ENCODE peak calls at places on chromosome 4, in ten cellular contexts. P is K562, X is adrenal gland, R is suprapubic skin, H is IMR-90, G is HCT116, E is heart left ventricle, V is testis, J is body of pancreas, I is HepG2. O is an unnamed sample.

GRCh38 chr4:85228264-85228663 is 246.7 kb upstream of the ARHGAP24 start:
- DNase-seq in V (no peak), J (no peak), G (no peak), E (no peak), P (no peak), I (no peak), R (no peak), X (no peak), H (no peak), O (no peak)

GRCh38 chr4:38856524-38857337 is at the start of gene TLR6:
- DNase-seq in R (no peak), G (peak; percentile 80), V (peak; percentile 73), E (no peak), P (peak; percentile 53), I (peak; percentile 57), X (peak; percentile 61), H (peak; percentile 68), J (peak; percentile 77), O (peak; percentile 52)

GRCh38 chr4:167136270-167136669 is 98.0 kb downstream of the SPOCK3 start:
- DNase-seq in H (no peak), J (no peak), R (no peak), E (no peak), V (no peak), I (no peak), P (no peak), G (no peak), X (no peak), O (no peak)

GRCh38 chr4:75714681-75715080 is 9.7 kb upstream of the USO1 start:
- DNase-seq in R (no peak), X (no peak), E (no peak), G (no peak), H (no peak), V (no peak), J (no peak), I (no peak), P (no peak), O (no peak)

GRCh38 chr4:107094332-107094731 is 58.2 kb upstream of the DKK2 start:
- DNase-seq in E (no peak), I (peak; percentile 1), V (no peak), J (no peak), R (no peak), H (peak; percentile 20), P (no peak), X (no peak), G (peak; percentile 32), O (no peak)

GRCh38 chr4:3030551-3031356 is 43.6 kb downstream of the HTT-AS start:
- DNase-seq in I (no peak), R (no peak), G (no peak), X (no peak), H (no peak), J (no peak), P (no peak), V (no peak), E (no peak), O (no peak)

GRCh38 chr4:183906736-183907651 is 1.9 kb downstream of the STOX2 start:
- DNase-seq in H (no peak), I (no peak), V (peak; percentile 19), P (no peak), E (no peak), G (no peak), R (no peak), X (peak; percentile 13), J (peak; percentile 22), O (no peak)

GRCh38 chr4:94640151-94640550 is 117.6 kb upstream of the BMPR1B start:
- DNase-seq in X (no peak), R (no peak), J (no peak), I (no peak), E (no peak), G (no peak), V (no peak), H (no peak), P (no peak), O (peak; percentile 12)

GRCh38 chr4:38075370-38076152 is 115.4 kb downstream of the PTTG2 start:
- DNase-seq in H (peak; percentile 43), I (peak; percentile 89), R (no peak), J (no peak), X (no peak), E (no peak), P (no peak), V (no peak), G (no peak), O (no peak)

GRCh38 chr4:31294655-31295054 is 574.5 kb downstream of the PCDH7 start:
- DNase-seq in X (no peak), V (no peak), G (no peak), I (no peak), R (no peak), J (no peak), E (no peak), H (no peak), P (no peak), O (no peak)

GRCh38 chr4:119041951-119042560 is 93.6 kb upstream of the MYOZ2 start:
- DNase-seq in I (peak; percentile 66), J (peak; percentile 67), P (peak; percentile 43), E (no peak), V (peak; percentile 69), R (no peak), X (peak; percentile 53), H (peak; percentile 83), G (peak; percentile 67), O (peak; percentile 57)

GRCh38 chr4:71456841-71457240 is 118.0 kb downstream of the SLC4A4 start:
- DNase-seq in X (peak; percentile 53), J (no peak), R (no peak), H (peak; percentile 91), I (peak; percentile 44), V (no peak), P (no peak), G (no peak), E (no peak), O (no peak)

DNA sequence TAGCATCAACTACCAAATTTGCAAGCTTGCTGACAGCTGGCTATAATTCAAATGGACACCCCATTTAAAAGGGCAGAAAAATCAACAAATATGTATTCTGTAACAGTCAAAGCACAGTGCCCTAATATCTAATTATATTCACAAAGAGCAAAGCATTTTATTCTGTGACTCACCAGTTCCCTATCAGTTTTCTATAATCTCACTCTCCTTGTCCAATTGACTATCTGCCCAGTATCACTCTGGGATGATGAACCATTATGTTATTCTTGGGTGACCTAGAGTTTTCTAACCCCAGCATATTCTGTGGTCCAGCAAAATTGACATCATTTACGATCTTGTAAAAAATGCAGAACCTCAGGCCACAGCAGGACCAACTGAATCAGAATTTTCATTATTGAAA is 82.0 kb upstream of the FREM3 start:
- DNase-seq in I (no peak), V (no peak), R (no peak), G (no peak), P (no peak), H (no peak), J (no peak), E (no peak), X (no peak), O (no peak)
- TF ChIP-seq POLR2A in I (no peak), V (no peak), R (no peak), G (no peak), P (no peak), H (no peak), J (no peak), E (no peak), X (no peak), O (no peak)

GRCh38 chr4:56391270-56391669 is 4.0 kb upstream of the AASDH start:
- DNase-seq in H (no peak), J (no peak), G (no peak), E (no peak), R (no peak), I (no peak), V (no peak), X (no peak), P (no peak), O (no peak)

GRCh38 chr4:56387023-56388001 is at the start of gene AASDH:
- DNase-seq in V (peak; percentile 96), I (peak; percentile 88), G (peak; percentile 92), J (peak; percentile 90), H (peak; percentile 95), P (peak; percentile 86), X (peak; percentile 92), R (peak; percentile 95), E (peak; percentile 95), O (peak; percentile 91)

GRCh38 chr4:56388311-56388710 is 1.0 kb upstream of the AASDH start:
- DNase-seq in E (no peak), R (no peak), H (no peak), I (no peak), J (no peak), P (no peak), G (no peak), X (no peak), V (no peak), O (no peak)

GRCh38 chr4:56389558-56389957 is 2.3 kb upstream of the AASDH start:
- DNase-seq in E (no peak), J (no peak), I (no peak), X (no peak), H (no peak), V (no peak), G (no peak), P (peak; percentile 70), R (no peak), O (no peak)

GRCh38 chr4:56386091-56386490 is 1.2 kb downstream of the AASDH start:
- DNase-seq in I (no peak), E (no peak), G (no peak), X (no peak), H (no peak), P (no peak), V (no peak), J (no peak), R (no peak), O (no peak)
- H3K27ac ChIP-seq in I (peak overlapping the region; percentile 56), E (peak overlapping the region; percentile 94), G (peak overlapping the region; percentile 86), X (no peak overlapping the region), H (no peak overlapping the region), P (peak overlapping the region; percentile 56), V (no peak overlapping the region), J (peak overlapping the region; percentile 92), R (no peak overlapping the region), O (no peak overlapping the region)

GRCh38 chr4:168994961-168995360 is 15.1 kb downstream of the CBR4 start:
- DNase-seq in R (no peak), P (no peak), V (no peak), J (no peak), X (no peak), I (no peak), E (no peak), G (no peak), H (no peak), O (peak; percentile 25)
- H3K27me3 ChIP-seq in R (no peaks in the 10 kb centered on the region), P (no peaks in the 10 kb centered on the region), V (no peaks in the 10 kb centered on the region), J (no peaks in the 10 kb centered on the region), X (no peaks in the 10 kb centered on the region), I (no peaks in the 10 kb centered on the region), E (no peaks in the 10 kb centered on the region), G (no peaks in the 10 kb centered on the region), H (no peaks in the 10 kb centered on the region), O (no peaks in the 10 kb centered on the region)

DNA sequence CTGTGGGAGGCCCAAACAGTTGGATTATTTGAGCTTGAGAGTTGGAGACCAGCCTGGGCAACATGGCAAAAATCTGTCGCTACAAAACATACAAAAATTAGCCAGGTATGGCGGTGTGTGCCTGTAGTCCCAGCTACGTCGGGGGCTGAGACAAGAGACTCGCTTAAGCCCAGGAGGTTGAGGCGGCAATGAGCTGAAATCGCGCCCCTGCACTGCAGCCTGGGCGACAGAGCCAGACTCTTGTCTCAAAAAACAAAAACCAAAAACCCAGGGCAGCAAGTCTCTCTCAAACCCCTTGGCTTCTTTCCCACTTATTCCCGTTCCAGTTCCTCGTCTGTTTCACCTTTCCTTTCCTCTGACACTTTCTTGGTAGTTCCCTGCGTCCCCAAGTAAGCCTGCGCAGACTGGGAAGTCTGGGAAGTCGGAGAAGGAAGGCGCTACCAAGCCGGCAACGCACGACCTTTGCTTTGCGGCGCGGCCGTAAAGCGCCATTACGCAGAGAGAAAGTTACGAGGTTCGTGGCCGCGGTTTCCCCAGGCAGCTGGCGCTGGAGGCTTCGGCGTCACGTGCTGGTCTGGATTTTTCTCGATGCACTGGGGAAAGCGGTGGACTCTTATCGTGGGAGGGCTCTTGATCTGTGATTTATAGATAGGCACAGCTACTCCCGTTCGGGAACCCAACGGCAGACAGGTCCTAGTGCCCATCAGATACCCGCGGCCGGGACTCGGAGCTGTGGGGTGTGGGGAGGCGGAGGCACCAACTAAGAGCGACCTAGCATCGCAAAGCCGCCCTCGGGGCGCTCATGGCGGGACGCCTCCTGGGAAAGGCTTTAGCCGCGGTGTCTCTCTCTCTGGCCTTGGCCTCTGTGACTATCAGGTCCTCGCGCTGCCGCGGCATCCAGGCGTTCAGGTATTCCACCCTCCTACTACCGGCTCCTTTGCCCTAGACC is at the start of gene NUDT9:
- DNase-seq in X (peak; percentile 94), P (peak; percentile 91), J (peak; percentile 93), I (peak; percentile 80), V (peak; percentile 98), G (peak; percentile 94), H (peak; percentile 96), E (peak; percentile 96), R (peak; percentile 95), O (peak; percentile 97)
- TF ChIP-seq POLR2A in X (peak; percentile 85), P (peak; percentile 96), J (peak; percentile 91), I (peak; percentile 77), V (no peak), G (peak; percentile 62), H (peak; percentile 74), E (no peak), R (peak; percentile 78), O (peak; percentile 77)